ENCODE peak calls at places on chromosomes 12 and 14, in four cellular contexts. One of them, this sample, is unnamed.

GRCh38 chr14:96253140-96253539 is 2.9 kb upstream of the BDKRB1 start:
- DNase-seq in K562: no peak
- DNase-seq in A549: peak; percentile 69
- DNase-seq in WTC11: no peak
- DNase-seq in this sample: no peak

GRCh38 chr12:93061414-93062099 is 132.5 kb upstream of the EEA1 start:
- DNase-seq in K562: no peak
- DNase-seq in WTC11: no peak
- DNase-seq in A549: no peak
- DNase-seq in this sample: no peak

GRCh38 chr14:79740043-79740442 is 471.3 kb downstream of the DIO2 start:
- DNase-seq in WTC11: no peak
- DNase-seq in A549: no peak
- DNase-seq in K562: no peak
- DNase-seq in this sample: no peak

GRCh38 chr12:104689630-104690029 is 232.9 kb downstream of the CHST11 start:
- DNase-seq in WTC11: no peak
- DNase-seq in K562: no peak
- DNase-seq in A549: no peak
- DNase-seq in this sample: no peak

GRCh38 chr14:103880334-103880985 is 33.1 kb upstream of the PPP1R13B start:
- DNase-seq in WTC11: no peak
- DNase-seq in A549: no peak
- DNase-seq in K562: no peak
- DNase-seq in this sample: no peak

GRCh38 chr14:105982664-105983063 is 456.3 kb downstream of the TMEM121 start:
- DNase-seq in WTC11: no peak
- DNase-seq in A549: no peak
- DNase-seq in K562: no peak
- DNase-seq in this sample: no peak

GRCh38 chr12:6958609-6959375 is 7.6 kb downstream of the PTPN6 start:
- DNase-seq in WTC11: no peak
- DNase-seq in A549: no peak
- DNase-seq in K562: no peak
- DNase-seq in this sample: no peak

GRCh38 chr14:104295681-104296387 is 157.4 kb downstream of the KIF26A start:
- DNase-seq in K562: no peak
- DNase-seq in A549: no peak
- DNase-seq in WTC11: peak; percentile 5
- DNase-seq in this sample: no peak

GRCh38 chr14:100304825-100305445 is 1.3 kb downstream of the SLC25A29 start:
- DNase-seq in WTC11: peak; percentile 74
- DNase-seq in A549: peak; percentile 35
- DNase-seq in K562: peak; percentile 60
- DNase-seq in this sample: no peak

GRCh38 chr12:52086366-52086765 is 6.9 kb downstream of the SMIM41 start:
- DNase-seq in A549: no peak
- DNase-seq in K562: no peak
- DNase-seq in WTC11: no peak
- DNase-seq in this sample: no peak

GRCh38 chr14:32203928-32204357 is 874 bp upstream of the RNU6-8 start:
- DNase-seq in WTC11: no peak
- DNase-seq in K562: no peak
- DNase-seq in A549: peak; percentile 21
- DNase-seq in this sample: peak; percentile 31

GRCh38 chr12:19447386-19447785 is 8.1 kb downstream of the AEBP2 start:
- DNase-seq in A549: no peak
- DNase-seq in K562: peak; percentile 33
- DNase-seq in WTC11: no peak
- DNase-seq in this sample: no peak

GRCh38 chr14:93538411-93538810 is 107.7 kb downstream of the UNC79 start:
- DNase-seq in WTC11: peak; percentile 64
- DNase-seq in A549: peak; percentile 67
- DNase-seq in K562: peak; percentile 22
- DNase-seq in this sample: no peak

GRCh38 chr14:22976620-22977433 is 5.5 kb downstream of the AJUBA start:
- DNase-seq in WTC11: no peak
- DNase-seq in K562: no peak
- DNase-seq in A549: peak; percentile 83
- DNase-seq in this sample: peak; percentile 99

GRCh38 chr14:104158827-104159798 is 20.7 kb downstream of the KIF26A start:
- DNase-seq in WTC11: no peak
- DNase-seq in A549: no peak
- DNase-seq in K562: peak; percentile 87
- DNase-seq in this sample: no peak

GRCh38 chr12:109111775-109112491 is 4.5 kb upstream of the ACACB start:
- DNase-seq in K562: peak; percentile 55
- DNase-seq in WTC11: peak; percentile 57
- DNase-seq in A549: peak; percentile 69
- DNase-seq in this sample: peak; percentile 45

GRCh38 chr12:119153477-119154434 is 25.0 kb upstream of the HSPB8 start:
- DNase-seq in A549: peak; percentile 47
- DNase-seq in WTC11: peak; percentile 99
- DNase-seq in K562: peak; percentile 83
- DNase-seq in this sample: no peak

GRCh38 chr12:14010989-14011388 is 29.6 kb upstream of the GRIN2B start:
- DNase-seq in K562: no peak
- DNase-seq in A549: no peak
- DNase-seq in WTC11: no peak
- DNase-seq in this sample: no peak

GRCh38 chr12:13192719-13193118 is 3.8 kb upstream of the EMP1 start:
- DNase-seq in A549: no peak
- DNase-seq in WTC11: no peak
- DNase-seq in K562: no peak
- DNase-seq in this sample: no peak

GRCh38 chr14:22841769-22842168 is 5.4 kb downstream of the MMP14 start:
- DNase-seq in A549: no peak
- DNase-seq in WTC11: no peak
- DNase-seq in K562: no peak
- DNase-seq in this sample: no peak

GRCh38 chr14:26839481-26839880 is 241.6 kb upstream of the NOVA1 start:
- DNase-seq in A549: no peak
- DNase-seq in K562: no peak
- DNase-seq in WTC11: no peak
- DNase-seq in this sample: no peak

GRCh38 chr14:76040704-76041103 is 55.1 kb downstream of the IFT43 start:
- DNase-seq in K562: no peak
- DNase-seq in WTC11: no peak
- DNase-seq in A549: no peak
- DNase-seq in this sample: no peak

GRCh38 chr12:120488057-120488660 is 7.8 kb upstream of the DYNLL1 start:
- DNase-seq in K562: peak; percentile 56
- DNase-seq in A549: no peak
- DNase-seq in WTC11: no peak
- DNase-seq in this sample: no peak

GRCh38 chr12:23139026-23139425 is 514.1 kb downstream of the ETNK1 start:
- DNase-seq in A549: no peak
- DNase-seq in K562: no peak
- DNase-seq in WTC11: no peak
- DNase-seq in this sample: no peak

GRCh38 chr12:8519208-8519607 is 5.9 kb downstream of the CLEC4D start:
- DNase-seq in A549: no peak
- DNase-seq in K562: no peak
- DNase-seq in WTC11: no peak
- DNase-seq in this sample: no peak

GRCh38 chr12:108374596-108375320 is 35.6 kb upstream of the CMKLR1 start:
- DNase-seq in WTC11: no peak
- DNase-seq in A549: no peak
- DNase-seq in K562: no peak
- DNase-seq in this sample: no peak

GRCh38 chr14:59159169-59159568 is 29.3 kb upstream of the DAAM1 start:
- DNase-seq in A549: no peak
- DNase-seq in K562: no peak
- DNase-seq in WTC11: no peak
- DNase-seq in this sample: no peak

GRCh38 chr14:32898876-32899275 is 39.8 kb upstream of the NPAS3 start:
- DNase-seq in WTC11: no peak
- DNase-seq in K562: no peak
- DNase-seq in A549: no peak
- DNase-seq in this sample: no peak

GRCh38 chr12:120230326-120230973 is 29.5 kb upstream of the RPLP0 start:
- DNase-seq in K562: peak; percentile 91
- DNase-seq in A549: peak; percentile 97
- DNase-seq in WTC11: peak; percentile 88
- DNase-seq in this sample: peak; percentile 89

GRCh38 chr12:120581998-120582397 is 796 bp upstream of the POP5 start:
- DNase-seq in K562: no peak
- DNase-seq in A549: no peak
- DNase-seq in WTC11: no peak
- DNase-seq in this sample: no peak

GRCh38 chr14:103961928-103962578 is 19.7 kb upstream of the RD3L start:
- DNase-seq in K562: no peak
- DNase-seq in WTC11: no peak
- DNase-seq in A549: no peak
- DNase-seq in this sample: no peak

DNA sequence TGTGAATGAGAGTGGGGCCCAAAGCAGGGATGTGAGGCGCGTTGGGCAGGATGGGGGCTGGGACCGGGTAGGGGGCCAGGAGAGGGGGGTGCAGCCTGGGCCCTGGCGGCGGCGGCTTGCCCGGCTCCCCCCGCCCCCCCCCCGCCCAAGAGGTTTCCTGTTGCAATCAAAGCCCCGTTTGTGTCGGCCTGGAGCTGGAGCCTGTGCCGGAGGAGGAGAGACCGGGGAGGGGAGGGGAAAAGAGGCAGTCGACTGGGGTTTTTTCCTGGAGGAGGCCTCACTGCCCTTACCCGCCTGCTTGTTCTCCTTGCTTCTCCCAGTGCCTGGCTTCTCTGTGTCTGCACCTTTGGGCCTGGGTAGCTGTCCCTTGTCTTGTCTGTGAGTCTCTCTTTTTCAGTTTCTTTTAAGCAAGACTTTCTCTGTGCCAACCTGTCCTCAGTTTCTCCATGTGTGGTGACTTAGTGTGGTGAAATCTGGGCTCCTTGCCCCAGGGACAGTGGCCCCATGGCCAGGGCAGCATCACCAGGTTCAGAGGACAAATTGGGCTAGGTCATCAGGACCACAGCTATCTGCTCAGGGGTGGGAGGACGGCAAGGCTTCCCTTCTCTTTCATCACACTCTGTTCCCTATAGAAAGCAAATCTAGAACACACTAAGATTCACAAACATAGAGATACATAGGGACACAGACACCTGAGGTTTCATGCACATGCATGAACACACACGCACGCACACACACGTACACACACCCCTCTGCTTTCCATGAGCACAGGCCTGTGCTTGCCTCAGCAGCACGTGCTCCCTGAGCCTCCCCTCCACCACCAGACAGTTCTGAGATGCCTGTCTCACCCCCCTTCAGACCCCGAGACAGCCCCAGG is 8.4 kb downstream of the RARG start:
- DNase-seq in K562: peak; percentile 42
- DNase-seq in A549: no peak
- DNase-seq in WTC11: no peak
- DNase-seq in this sample: no peak
- TF ChIP-seq ESRRA in K562: no peak
- TF ChIP-seq ESRRA in A549: no peak
- TF ChIP-seq ESRRA in WTC11: no peak
- TF ChIP-seq ESRRA in this sample: no peak

GRCh38 chr12:111438501-111438900 is 32.8 kb downstream of the SH2B3 start:
- DNase-seq in K562: no peak
- DNase-seq in WTC11: no peak
- DNase-seq in A549: no peak
- DNase-seq in this sample: no peak
- TF ChIP-seq ESRRA in K562: no peak
- TF ChIP-seq ESRRA in WTC11: no peak
- TF ChIP-seq ESRRA in A549: no peak
- TF ChIP-seq ESRRA in this sample: no peak

GRCh38 chr14:41810362-41810761 is 203.7 kb downstream of the LRFN5 start:
- DNase-seq in A549: no peak
- DNase-seq in K562: no peak
- DNase-seq in WTC11: no peak
- DNase-seq in this sample: no peak
- TF ChIP-seq ESRRA in A549: no peak
- TF ChIP-seq ESRRA in K562: no peak
- TF ChIP-seq ESRRA in WTC11: no peak
- TF ChIP-seq ESRRA in this sample: no peak

DNA sequence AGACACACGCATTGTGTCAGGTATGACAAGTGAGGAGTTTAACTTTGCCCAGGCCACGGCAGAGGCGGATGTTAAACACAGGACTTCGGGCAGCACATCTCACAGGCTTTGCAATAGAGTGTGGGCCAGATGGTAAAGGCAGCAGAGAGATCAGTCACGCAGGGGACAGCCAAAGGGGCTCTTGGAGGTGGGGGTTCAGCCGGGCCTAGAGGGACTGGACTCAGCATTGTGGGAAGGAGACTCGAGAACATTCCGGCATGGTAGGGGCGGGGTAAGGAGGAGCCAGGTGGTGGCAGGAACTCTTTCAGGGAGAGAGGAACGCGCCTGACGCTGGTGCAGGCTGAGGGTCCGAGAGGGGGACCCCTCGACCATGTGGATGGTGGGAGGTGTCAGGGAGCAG is 59.8 kb upstream of the KCNA1 start:
- DNase-seq in K562: no peak
- DNase-seq in WTC11: no peak
- DNase-seq in A549: no peak
- DNase-seq in this sample: no peak
- TF ChIP-seq ESRRA in K562: no peak
- TF ChIP-seq ESRRA in WTC11: no peak
- TF ChIP-seq ESRRA in A549: no peak
- TF ChIP-seq ESRRA in this sample: no peak

DNA sequence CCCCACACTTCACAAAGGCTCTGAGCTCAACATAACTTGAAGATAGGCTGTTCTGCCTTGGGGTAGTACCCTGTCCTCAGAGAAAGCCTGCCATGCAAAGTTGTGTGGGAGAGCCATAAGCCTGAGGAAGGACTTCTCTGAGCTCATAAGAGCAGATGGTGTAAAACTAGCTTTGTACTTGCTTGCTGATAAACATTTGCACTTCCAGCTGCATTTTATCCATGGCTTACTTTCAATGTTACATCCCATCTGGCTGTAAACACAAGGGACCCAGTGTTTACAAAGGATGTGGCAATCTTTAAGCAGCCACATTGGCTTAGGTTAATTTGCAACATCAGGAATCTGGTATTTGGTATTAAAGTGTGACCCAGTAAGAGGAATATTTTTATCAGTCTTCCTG is 258.1 kb downstream of the IPO8 start:
- DNase-seq in WTC11: no peak
- DNase-seq in A549: no peak
- DNase-seq in K562: no peak
- DNase-seq in this sample: peak; percentile 36
- TF ChIP-seq ESRRA in WTC11: no peak
- TF ChIP-seq ESRRA in A549: no peak
- TF ChIP-seq ESRRA in K562: no peak
- TF ChIP-seq ESRRA in this sample: no peak

This sample was measured in HepG2.